ENCODE peak calls at places on chromosomes 4 and X, in seven cellular contexts. E is A549, Q is stomach, Y is upper lobe of right lung, N is heart left ventricle, S is mucosa of descending colon, F is tibial artery. X is an unnamed sample. For H3K4me1, the result is how much of the 10 kb centered on the place peaks cover.

GRCh38 chr4:30721353-30722091 is 1.4 kb downstream of the PCDH7 start:
- DNase-seq in E (peak), Q (peak), Y (peak), N (peak), S (peak), F (peak), X (peak)

GRCh38 chr4:183182873-183183725 is 84.0 kb downstream of the WWC2 start:
- DNase-seq in E (no peak), Q (no peak), Y (no peak), N (no peak), S (no peak), F (peak), X (no peak)

GRCh38 chr4:112206431-112206830 is 25.2 kb upstream of the AP1AR start:
- DNase-seq in E (no peak), Q (no peak), Y (no peak), N (no peak), S (no peak), F (no peak), X (no peak)

GRCh38 chr4:85200106-85200505 is 233.6 kb upstream of the WDFY3 start:
- DNase-seq in E (no peak), Q (no peak), Y (no peak), N (no peak), S (no peak), F (no peak), X (no peak)

GRCh38 chr4:109611045-109611616 is 51.1 kb downstream of the MCUB start:
- DNase-seq in E (no peak), Q (no peak), Y (no peak), N (no peak), S (no peak), F (no peak), X (no peak)

GRCh38 chrX:129980540-129981206 is 1.8 kb upstream of the BCORL1 start:
- DNase-seq in E (no peak), Q (peak), Y (peak), N (peak), S (peak), F (peak), X (peak)

GRCh38 chr4:44157611-44158277 is 290.9 kb downstream of the KCTD8 start:
- DNase-seq in E (no peak), Q (no peak), Y (no peak), N (no peak), S (no peak), F (no peak), X (no peak)

GRCh38 chrX:79325263-79325958 is 41.7 kb downstream of the ITM2A start:
- DNase-seq in E (no peak), Q (no peak), Y (no peak), N (no peak), S (peak), F (no peak), X (no peak)

GRCh38 chrX:16695079-16695676 is 17.3 kb downstream of the CTPS2 start:
- DNase-seq in E (peak), Q (peak), Y (peak), N (no peak), S (peak), F (peak), X (no peak)

GRCh38 chr4:133891001-133891400 is 310.6 kb downstream of the PABPC4L start:
- DNase-seq in E (no peak), Q (no peak), Y (no peak), N (no peak), S (no peak), F (no peak), X (no peak)

GRCh38 chr4:154872198-154872597 is 91.1 kb downstream of the RBM46 start:
- DNase-seq in E (no peak), Q (no peak), Y (no peak), N (no peak), S (no peak), F (no peak), X (no peak)

GRCh38 chr4:89119166-89119565 is 7.8 kb downstream of the TIGD2 start:
- DNase-seq in E (no peak), Q (no peak), Y (no peak), N (no peak), S (no peak), F (no peak), X (no peak)

GRCh38 chr4:1031346-1031745 is 19.9 kb downstream of the FGFRL1 start:
- DNase-seq in E (no peak), Q (no peak), Y (no peak), N (no peak), S (no peak), F (no peak), X (no peak)

GRCh38 chrX:19958530-19959486 is 32.1 kb downstream of the BCLAF3 start:
- DNase-seq in E (no peak), Q (no peak), Y (no peak), N (no peak), S (no peak), F (no peak), X (no peak)

GRCh38 chrX:129540725-129541184 is 696 bp downstream of the OCRL start:
- DNase-seq in E (peak), Q (peak), Y (peak), N (no peak), S (peak), F (peak), X (peak)

GRCh38 chrX:14899607-14900006 is 26.4 kb downstream of the MOSPD2 start:
- DNase-seq in E (peak), Q (no peak), Y (no peak), N (no peak), S (no peak), F (no peak), X (no peak)

GRCh38 chr4:107835409-107835808 is 10.7 kb downstream of the SGMS2 start:
- DNase-seq in E (no peak), Q (no peak), Y (no peak), N (no peak), S (no peak), F (no peak), X (no peak)

GRCh38 chr4:153655928-153656327 is 28.2 kb upstream of the TLR2 start:
- DNase-seq in E (no peak), Q (peak), Y (no peak), N (no peak), S (no peak), F (peak), X (no peak)

GRCh38 chrX:17769701-17770269 is 32.5 kb downstream of the SCML1 start:
- DNase-seq in E (no peak), Q (no peak), Y (no peak), N (no peak), S (no peak), F (no peak), X (no peak)

GRCh38 chrX:77917294-77917933 is 6.9 kb downstream of the ATP7A start:
- DNase-seq in E (no peak), Q (no peak), Y (no peak), N (no peak), S (no peak), F (no peak), X (no peak)

GRCh38 chrX:31212856-31213748 is 141.3 kb upstream of the FTHL17 start:
- DNase-seq in E (no peak), Q (peak), Y (no peak), N (no peak), S (no peak), F (no peak), X (no peak)

GRCh38 chrX:44843753-44844152 is at the start of gene DUSP21:
- DNase-seq in E (no peak), Q (no peak), Y (no peak), N (no peak), S (no peak), F (no peak), X (no peak)

GRCh38 chr4:47061435-47061834 is 30.1 kb downstream of the GABRB1 start:
- DNase-seq in E (no peak), Q (no peak), Y (no peak), N (no peak), S (no peak), F (no peak), X (no peak)

GRCh38 chrX:123807825-123808416 is 51.9 kb upstream of the XIAP start:
- DNase-seq in E (no peak), Q (no peak), Y (no peak), N (no peak), S (no peak), F (no peak), X (no peak)

GRCh38 chr4:14254252-14254651 is 626.7 kb upstream of the BOD1L1 start:
- DNase-seq in E (peak), Q (peak), Y (peak), N (peak), S (peak), F (peak), X (no peak)

GRCh38 chrX:3230496-3230895 is 116.0 kb downstream of the MXRA5 start:
- DNase-seq in E (no peak), Q (no peak), Y (no peak), N (no peak), S (no peak), F (no peak), X (no peak)

GRCh38 chr4:37522996-37523395 is 163.2 kb downstream of the RELL1 start:
- DNase-seq in E (no peak), Q (no peak), Y (no peak), N (no peak), S (no peak), F (no peak), X (no peak)

GRCh38 chr4:1850276-1850675 is 5.7 kb downstream of the LETM1 start:
- DNase-seq in E (no peak), Q (no peak), Y (no peak), N (no peak), S (no peak), F (no peak), X (no peak)

GRCh38 chr4:110412354-110412753 is 63.6 kb upstream of the ENPEP start:
- DNase-seq in E (no peak), Q (no peak), Y (no peak), N (no peak), S (no peak), F (no peak), X (no peak)

GRCh38 chr4:180932365-180933001 is 1310.7 kb upstream of the TENM3 start:
- DNase-seq in E (no peak), Q (no peak), Y (no peak), N (no peak), S (no peak), F (no peak), X (no peak)

GRCh38 chr4:8575457-8575856 is 4.7 kb upstream of the GPR78 start:
- DNase-seq in E (no peak), Q (no peak), Y (peak), N (peak), S (no peak), F (no peak), X (no peak)

GRCh38 chrX:53831662-53832635 is 145.4 kb upstream of the HUWE1 start:
- DNase-seq in E (peak), Q (no peak), Y (no peak), N (no peak), S (no peak), F (no peak), X (peak)

GRCh38 chr4:46503739-46504138 is 113.8 kb upstream of the GABRA2 start:
- DNase-seq in E (no peak), Q (no peak), Y (no peak), N (no peak), S (no peak), F (no peak), X (no peak)

GRCh38 chr4:986949-987688 is at the start of gene IDUA:
- DNase-seq in E (peak), Q (peak), Y (peak), N (peak), S (peak), F (peak), X (peak)

GRCh38 chr4:2330119-2331042 is 68.5 kb upstream of the MXD4 start:
- DNase-seq in E (peak), Q (no peak), Y (no peak), N (no peak), S (no peak), F (no peak), X (no peak)

DNA sequence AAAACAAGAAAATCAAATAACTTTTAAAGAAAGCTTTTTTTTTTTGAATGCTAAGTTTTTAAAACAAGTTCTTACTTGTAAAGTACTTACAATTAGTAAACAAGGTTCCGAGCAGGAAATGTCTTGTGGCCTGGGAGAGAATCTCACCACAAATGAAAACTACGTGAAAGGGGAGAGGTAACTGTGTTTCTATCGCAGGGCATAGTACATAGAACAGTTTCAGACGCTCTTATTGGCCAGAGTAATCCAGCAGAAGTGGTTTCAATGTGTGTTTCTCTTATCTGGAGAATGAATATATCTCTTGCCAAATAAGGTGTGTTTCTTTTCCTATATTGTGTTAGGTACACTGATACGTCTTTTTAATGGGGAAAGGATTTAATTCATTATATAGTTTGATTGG is at the start of gene PLAC8:
- DNase-seq in E (no peak), Q (peak), Y (no peak), N (no peak), S (no peak), F (no peak), X (no peak)
- H3K4me1 ChIP-seq in E (under half), Q (under half), Y (under half), N (under half), S (under half), F (under half), X (under half)

DNA sequence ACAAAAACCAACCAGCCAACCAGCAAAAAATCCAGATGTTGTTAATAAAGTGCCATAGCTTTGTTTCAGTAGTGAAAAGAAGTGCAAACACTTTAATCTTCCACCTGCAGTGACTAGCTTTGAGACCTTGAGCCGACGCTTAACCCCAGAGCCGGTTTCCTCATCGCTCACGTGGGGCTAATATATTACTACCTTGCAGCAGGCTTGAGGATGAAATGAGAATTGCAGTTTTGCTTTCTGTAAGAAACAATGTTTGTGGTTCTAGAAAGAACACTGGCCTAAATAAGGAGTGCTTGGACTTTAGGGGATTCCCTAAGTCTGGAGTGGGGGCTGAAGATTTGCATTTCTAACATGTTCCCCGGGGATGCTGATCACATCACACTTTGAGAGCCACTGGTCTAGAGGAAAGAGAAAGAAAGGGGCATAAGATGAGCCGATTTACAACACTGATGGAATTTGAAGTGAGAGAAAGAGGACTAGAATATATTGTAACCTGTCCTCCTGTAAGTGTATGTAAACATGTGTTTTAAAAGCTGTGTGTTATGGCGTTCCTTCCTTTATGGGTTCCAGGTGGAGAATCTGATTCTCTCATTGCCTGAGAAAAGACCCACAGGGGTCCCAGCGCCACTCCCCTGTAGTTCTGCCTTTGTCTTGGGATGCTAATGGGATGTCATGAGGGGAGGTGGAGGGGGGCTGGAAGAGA is 1.4 kb downstream of the FGF2 start:
- DNase-seq in E (peak), Q (no peak), Y (no peak), N (no peak), S (peak), F (peak), X (no peak)
- H3K4me1 ChIP-seq in E (under half), Q (under half), Y (under half), N (under half), S (under half), F (under half), X (under half)

DNA sequence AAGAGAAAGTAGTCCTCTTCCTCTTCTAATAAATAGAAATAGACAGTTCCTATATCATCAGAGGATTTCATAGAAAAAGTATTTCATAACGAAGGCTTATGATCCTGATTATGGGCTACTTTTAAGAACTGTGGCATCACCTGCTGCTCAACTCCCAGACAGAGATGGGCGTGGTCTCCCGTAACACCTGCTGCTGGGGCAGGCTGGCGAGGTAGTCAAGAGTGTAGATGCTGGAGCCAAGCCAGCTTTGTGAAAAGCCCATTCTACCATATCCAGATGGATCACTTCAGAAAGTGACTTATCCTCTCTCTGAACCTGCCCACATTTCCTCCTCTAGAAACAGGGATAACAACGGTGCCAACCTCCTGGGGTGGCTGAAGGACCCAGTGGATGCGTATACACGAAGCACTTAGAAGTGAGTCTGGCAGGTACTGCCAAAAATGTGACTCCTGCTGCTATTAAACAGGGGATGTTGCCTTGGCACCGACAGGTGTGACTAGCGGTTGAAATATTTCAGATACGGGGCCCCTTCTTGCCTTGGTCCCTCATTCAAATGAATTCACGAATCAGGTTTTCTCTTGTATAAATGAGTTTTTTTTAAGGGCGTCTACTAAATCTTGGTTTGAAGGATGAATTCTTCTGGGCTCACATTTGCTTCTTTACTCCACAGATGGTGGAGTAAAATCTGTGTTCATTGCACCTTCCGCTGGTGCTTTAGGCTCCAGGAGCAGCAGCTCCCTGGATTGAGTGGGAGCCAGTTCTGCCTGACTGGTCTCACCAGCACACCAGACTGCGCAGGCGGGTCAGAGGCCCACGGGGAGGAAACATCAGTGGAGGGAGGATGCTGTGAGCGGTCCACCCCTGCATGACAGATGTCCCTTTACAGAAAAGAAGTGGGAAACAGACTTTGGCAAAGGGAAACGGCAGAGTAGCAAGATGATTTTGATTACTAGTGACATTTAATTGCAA is 95.7 kb downstream of the SORBS2 start:
- DNase-seq in E (no peak), Q (no peak), Y (no peak), N (no peak), S (no peak), F (no peak), X (no peak)
- H3K4me1 ChIP-seq in E (under half), Q (under half), Y (under half), N (half or more), S (under half), F (under half), X (half or more)

GRCh38 chrX:139023531-139023930 is 312.0 kb upstream of the FGF13 start:
- DNase-seq in E (no peak), Q (no peak), Y (no peak), N (no peak), S (no peak), F (no peak), X (no peak)
- H3K4me1 ChIP-seq in E (under half), Q (under half), Y (under half), N (under half), S (under half), F (under half), X (under half)

DNA sequence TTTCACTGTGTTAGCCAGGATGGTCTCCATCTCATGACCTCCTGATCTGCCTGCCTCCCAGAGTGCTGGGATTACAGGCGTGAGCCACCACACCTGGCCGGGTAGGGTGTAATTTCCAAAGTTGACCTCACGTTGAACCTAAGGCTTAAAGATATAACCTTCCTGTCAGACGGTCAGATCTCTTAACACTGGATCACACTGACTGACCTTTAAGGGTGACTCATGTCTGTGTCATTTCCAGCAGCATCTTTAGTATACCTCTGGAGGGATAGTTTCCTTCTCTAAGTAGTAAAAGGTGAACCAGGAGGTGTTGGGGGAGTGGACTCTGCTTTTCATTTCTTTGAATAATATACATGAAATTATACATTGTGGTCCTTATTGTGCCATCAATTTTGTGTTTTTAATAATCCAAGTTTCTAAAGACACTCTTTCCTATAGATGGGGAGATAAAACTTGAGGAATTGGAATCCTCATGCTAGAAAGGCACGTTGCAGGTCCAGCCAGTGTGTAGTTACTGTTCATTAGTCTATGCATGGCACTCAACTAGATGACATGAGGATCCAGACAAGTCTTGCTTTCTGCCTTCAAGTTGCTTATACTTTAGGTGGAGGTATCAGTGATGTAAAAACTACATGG is 45.7 kb downstream of the ARHGAP10 start:
- DNase-seq in E (peak), Q (no peak), Y (no peak), N (no peak), S (no peak), F (no peak), X (no peak)
- H3K4me1 ChIP-seq in E (half or more), Q (under half), Y (under half), N (half or more), S (under half), F (half or more), X (under half)

DNA sequence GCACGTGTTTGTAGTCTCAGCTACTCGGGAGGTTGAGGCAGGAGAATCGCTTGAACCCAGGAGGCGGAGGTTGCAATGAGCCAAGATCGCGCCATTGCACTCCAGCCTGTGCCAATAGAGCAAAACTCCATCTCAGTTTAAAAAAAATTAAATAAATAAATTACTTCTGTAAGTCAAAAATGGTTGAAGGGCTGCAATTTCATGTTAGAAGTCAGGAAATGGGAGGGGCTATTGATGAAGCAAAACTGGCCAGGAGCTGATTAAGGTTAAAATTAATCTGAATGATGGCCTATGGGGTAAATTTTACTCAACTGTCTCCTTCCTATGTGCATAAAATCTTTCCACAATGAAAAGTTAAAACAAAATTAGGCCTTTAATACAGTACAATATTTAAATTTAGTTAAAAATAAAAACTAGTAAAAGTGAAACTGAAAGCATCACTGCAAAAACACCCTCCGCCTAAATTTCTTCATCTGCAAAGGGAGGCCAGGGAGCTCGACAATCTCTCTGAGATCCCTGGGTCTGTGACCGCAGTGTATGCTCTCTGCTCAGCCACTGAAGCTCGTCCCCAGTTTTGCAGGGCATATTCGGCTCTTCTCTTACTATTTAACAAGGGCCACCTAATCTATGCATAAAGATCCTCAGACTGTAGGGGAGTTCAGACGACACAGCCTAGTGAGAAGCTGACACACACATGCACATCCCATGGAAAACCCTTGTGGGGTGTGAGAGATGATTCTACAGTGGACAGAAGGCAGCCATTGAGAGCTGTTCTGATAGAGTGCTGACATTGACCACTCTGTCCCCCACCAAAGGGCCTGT is 57.2 kb downstream of the IRF2 start:
- DNase-seq in E (no peak), Q (no peak), Y (no peak), N (no peak), S (no peak), F (no peak), X (no peak)
- H3K4me1 ChIP-seq in E (under half), Q (under half), Y (under half), N (half or more), S (under half), F (under half), X (under half)

X was measured in pancreas.